ENCODE peak calls at places on chromosomes 5 and 9, in nine cellular contexts. B, F, Q, C, U, P, J, H and Z are unnamed samples.

GRCh38 chr9:115261656-115262081 is 143.7 kb upstream of the TNC start:
- DNase-seq in B (no peak), F (no peak), Q (no peak), C (no peak), U (peak; percentile 37), P (no peak), J (peak; percentile 85), H (no peak), Z (no peak)

GRCh38 chr5:84524491-84524890 is 139.8 kb upstream of the EDIL3 start:
- DNase-seq in B (no peak), F (no peak), Q (no peak), C (peak; percentile 28), U (no peak), P (no peak), J (no peak), H (no peak), Z (no peak)

GRCh38 chr9:22446950-22447606 is 454 bp downstream of the DMRTA1 start:
- DNase-seq in B (peak; percentile 33), F (peak; percentile 79), Q (no peak), C (no peak), U (peak; percentile 20), P (peak; percentile 65), J (peak; percentile 72), H (peak; percentile 40), Z (no peak)

GRCh38 chr9:1002678-1003077 is 26.2 kb downstream of the DMRT3 start:
- DNase-seq in B (no peak), F (no peak), Q (no peak), C (no peak), U (no peak), P (no peak), J (no peak), H (no peak), Z (no peak)

GRCh38 chr5:124395287-124395686 is 351.2 kb downstream of the ZNF608 start:
- DNase-seq in B (no peak), F (no peak), Q (no peak), C (no peak), U (no peak), P (no peak), J (no peak), H (no peak), Z (no peak)

GRCh38 chr5:111584651-111585050 is 72.3 kb upstream of the STARD4 start:
- DNase-seq in B (no peak), F (no peak), Q (no peak), C (no peak), U (peak; percentile 73), P (no peak), J (peak; percentile 30), H (no peak), Z (peak; percentile 65)

GRCh38 chr5:151074557-151074956 is 6.3 kb downstream of the TNIP1 start:
- DNase-seq in B (no peak), F (no peak), Q (no peak), C (no peak), U (no peak), P (no peak), J (no peak), H (no peak), Z (no peak)

GRCh38 chr9:134589748-134590147 is 51.9 kb upstream of the COL5A1 start:
- DNase-seq in B (no peak), F (no peak), Q (no peak), C (no peak), U (no peak), P (no peak), J (no peak), H (no peak), Z (no peak)

GRCh38 chr5:180160822-180161221 is 48.2 kb downstream of the RASGEF1C start:
- DNase-seq in B (no peak), F (no peak), Q (no peak), C (no peak), U (no peak), P (no peak), J (no peak), H (no peak), Z (no peak)

GRCh38 chr5:61052870-61053269 is 107.9 kb downstream of the NDUFAF2 start:
- DNase-seq in B (no peak), F (no peak), Q (no peak), C (peak; percentile 71), U (peak; percentile 83), P (no peak), J (peak; percentile 92), H (no peak), Z (peak; percentile 92)

GRCh38 chr5:74641014-74641777 is 668 bp upstream of the ENC1 start:
- DNase-seq in B (peak; percentile 72), F (peak; percentile 90), Q (peak; percentile 13), C (no peak), U (peak; percentile 76), P (peak; percentile 93), J (peak; percentile 89), H (peak; percentile 60), Z (no peak)

GRCh38 chr5:15993334-15993733 is 186.3 kb downstream of the MARCHF11 start:
- DNase-seq in B (no peak), F (no peak), Q (no peak), C (no peak), U (peak; percentile 27), P (no peak), J (peak; percentile 62), H (no peak), Z (no peak)

GRCh38 chr5:78806544-78806943 is 158.0 kb upstream of the LHFPL2 start:
- DNase-seq in B (no peak), F (no peak), Q (no peak), C (peak; percentile 69), U (peak; percentile 90), P (no peak), J (peak; percentile 75), H (no peak), Z (no peak)

GRCh38 chr9:72041775-72042194 is 18.6 kb downstream of the C9orf57 start:
- DNase-seq in B (peak; percentile 65), F (peak; percentile 73), Q (no peak), C (peak; percentile 49), U (peak; percentile 94), P (no peak), J (peak; percentile 63), H (peak; percentile 62), Z (peak; percentile 80)

GRCh38 chr9:112093147-112093874 is 81.8 kb downstream of the SUSD1 start:
- DNase-seq in B (no peak), F (no peak), Q (no peak), C (no peak), U (no peak), P (no peak), J (no peak), H (no peak), Z (no peak)

GRCh38 chr9:132141364-132141947 is 20.4 kb upstream of the NTNG2 start:
- DNase-seq in B (no peak), F (no peak), Q (no peak), C (no peak), U (no peak), P (no peak), J (no peak), H (no peak), Z (no peak)

GRCh38 chr9:108910914-108911313 is 23.0 kb downstream of the ELP1 start:
- DNase-seq in B (no peak), F (no peak), Q (no peak), C (no peak), U (no peak), P (no peak), J (no peak), H (no peak), Z (no peak)

GRCh38 chr5:111404270-111404769 is 108.0 kb downstream of the STARD4 start:
- DNase-seq in B (no peak), F (no peak), Q (no peak), C (no peak), U (no peak), P (no peak), J (no peak), H (no peak), Z (no peak)

GRCh38 chr9:74499111-74499601 is 2.0 kb downstream of the RORB start:
- DNase-seq in B (no peak), F (no peak), Q (no peak), C (no peak), U (no peak), P (no peak), J (no peak), H (no peak), Z (no peak)
- H3K4me3 ChIP-seq in B (peak overlapping the region; percentile 64), F (peak overlapping the region; percentile 64), Q (peak overlapping the region; percentile 51), C (peak overlapping the region; percentile 59), U (peak overlapping the region; percentile 82), P (no peak overlapping the region), J (no peak overlapping the region), H (peak overlapping the region; percentile 36), Z (no peak overlapping the region)

DNA sequence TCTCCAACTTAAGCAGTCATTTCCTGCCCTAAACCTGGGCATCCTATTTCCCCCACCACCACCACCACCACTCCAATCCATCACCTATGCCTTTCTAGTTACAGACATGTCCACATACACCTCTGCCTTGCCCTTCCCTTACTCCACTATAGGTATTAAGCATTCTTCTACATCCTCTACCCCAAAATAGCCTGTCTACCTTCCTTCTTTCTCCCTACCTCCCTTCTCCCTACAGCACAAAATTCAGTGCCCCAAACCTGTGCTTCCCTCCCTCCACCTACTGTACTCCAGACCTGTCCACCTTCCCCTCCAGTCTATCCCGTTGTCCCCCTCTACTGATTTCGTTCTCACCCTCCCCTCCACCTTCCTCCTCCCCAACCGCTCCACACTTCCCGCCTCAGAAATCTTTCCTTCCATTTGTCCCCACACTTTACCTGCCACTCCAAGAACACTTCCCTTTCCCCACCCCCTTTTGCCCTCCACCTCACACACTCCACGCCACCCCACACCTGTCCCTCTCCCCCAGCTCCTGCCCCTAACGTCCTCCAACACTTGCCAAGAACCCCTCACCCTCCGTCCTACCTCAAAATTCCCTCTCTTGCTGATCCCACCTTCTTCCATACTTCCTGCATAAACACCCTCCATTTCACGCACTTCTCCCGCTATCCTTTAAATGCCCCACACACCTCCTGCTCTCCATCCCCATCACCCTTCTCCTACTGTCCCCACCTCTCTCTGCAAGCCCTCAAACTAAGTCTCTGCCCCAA is 1.5 kb downstream of the STRBP start:
- DNase-seq in B (no peak), F (no peak), Q (no peak), C (no peak), U (no peak), P (no peak), J (no peak), H (no peak), Z (no peak)
- H3K4me3 ChIP-seq in B (no peak overlapping the region), F (peak overlapping the region; percentile 88), Q (peak overlapping the region; percentile 67), C (no peak overlapping the region), U (no peak overlapping the region), P (no peak overlapping the region), J (peak overlapping the region; percentile 74), H (no peak overlapping the region), Z (peak overlapping the region; percentile 91)

GRCh38 chr5:173323799-173324114 is 4.5 kb downstream of the STC2 start:
- DNase-seq in B (no peak), F (no peak), Q (no peak), C (no peak), U (no peak), P (no peak), J (no peak), H (no peak), Z (no peak)
- H3K4me3 ChIP-seq in B (peak overlapping the region; percentile 15), F (peak overlapping the region; percentile 32), Q (no peak overlapping the region), C (no peak overlapping the region), U (peak overlapping the region; percentile 38), P (no peak overlapping the region), J (no peak overlapping the region), H (no peak overlapping the region), Z (no peak overlapping the region)

DNA sequence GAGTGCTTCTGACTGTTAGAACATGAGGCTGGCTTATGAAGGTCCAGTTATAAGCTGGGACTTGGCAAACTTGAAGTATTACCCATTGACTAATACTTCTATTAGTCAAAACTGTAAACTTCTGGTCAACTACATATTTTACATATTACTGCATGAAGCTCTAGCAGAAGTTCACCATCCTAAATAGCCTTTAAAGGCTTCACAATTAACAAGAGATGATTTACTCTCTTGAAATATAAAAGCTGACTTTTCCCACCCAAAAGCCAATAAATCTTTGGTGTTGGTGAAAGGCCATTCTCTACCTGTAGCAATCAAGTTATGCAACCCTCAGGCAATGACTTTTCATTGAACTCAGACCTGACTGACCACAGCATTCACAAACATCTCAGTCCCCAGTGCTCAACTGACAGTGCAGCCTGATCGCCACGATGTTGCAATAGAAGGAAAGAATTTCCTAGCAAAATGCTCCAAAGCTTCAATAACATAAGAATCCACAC is 345.6 kb downstream of the EBF1 start:
- DNase-seq in B (no peak), F (no peak), Q (no peak), C (peak; percentile 50), U (peak; percentile 80), P (no peak), J (peak; percentile 78), H (no peak), Z (peak; percentile 12)
- H3K4me3 ChIP-seq in B (no peak overlapping the region), F (no peak overlapping the region), Q (no peak overlapping the region), C (no peak overlapping the region), U (no peak overlapping the region), P (no peak overlapping the region), J (no peak overlapping the region), H (no peak overlapping the region), Z (no peak overlapping the region)